ENCODE peak calls at places on chromosomes 11 and 22, in nine cellular contexts. One of them, this sample, is unnamed.

GRCh38 chr22:20080776-20081654 is 974 bp downstream of the DGCR8 start:
- DNase-seq in brain microvascular endothelial cell: peak; percentile 38
- DNase-seq in endodermal cell: peak; percentile 74
- DNase-seq in pancreas: peak; percentile 43
- DNase-seq in ascending aorta: peak; percentile 76
- DNase-seq in lung: no peak
- DNase-seq in left ventricle myocardium inferior: no peak
- DNase-seq in CD8-positive, alpha-beta memory T cell: no peak
- DNase-seq in psoas muscle: no peak
- DNase-seq in this sample: peak; percentile 57

GRCh38 chr11:96260067-96260511 is 82.9 kb downstream of the MAML2 start:
- DNase-seq in brain microvascular endothelial cell: no peak
- DNase-seq in endodermal cell: no peak
- DNase-seq in left ventricle myocardium inferior: no peak
- DNase-seq in pancreas: no peak
- DNase-seq in ascending aorta: no peak
- DNase-seq in psoas muscle: no peak
- DNase-seq in lung: no peak
- DNase-seq in CD8-positive, alpha-beta memory T cell: no peak
- DNase-seq in this sample: no peak

GRCh38 chr11:31397239-31397834 is 27.7 kb downstream of the DNAJC24 start:
- DNase-seq in psoas muscle: no peak
- DNase-seq in pancreas: no peak
- DNase-seq in brain microvascular endothelial cell: no peak
- DNase-seq in endodermal cell: no peak
- DNase-seq in left ventricle myocardium inferior: no peak
- DNase-seq in ascending aorta: no peak
- DNase-seq in lung: no peak
- DNase-seq in CD8-positive, alpha-beta memory T cell: peak; percentile 2
- DNase-seq in this sample: peak; percentile 38

GRCh38 chr22:31160328-31160978 is 471 bp downstream of the RNF185 start:
- DNase-seq in brain microvascular endothelial cell: no peak
- DNase-seq in left ventricle myocardium inferior: no peak
- DNase-seq in endodermal cell: no peak
- DNase-seq in lung: no peak
- DNase-seq in CD8-positive, alpha-beta memory T cell: peak; percentile 6
- DNase-seq in psoas muscle: no peak
- DNase-seq in pancreas: no peak
- DNase-seq in ascending aorta: no peak
- DNase-seq in this sample: peak; percentile 49

GRCh38 chr22:23849009-23850006 is 8.4 kb upstream of the SLC2A11 start:
- DNase-seq in psoas muscle: peak; percentile 87
- DNase-seq in ascending aorta: peak; percentile 86
- DNase-seq in pancreas: peak; percentile 79
- DNase-seq in left ventricle myocardium inferior: peak; percentile 84
- DNase-seq in brain microvascular endothelial cell: peak; percentile 53
- DNase-seq in endodermal cell: peak; percentile 99
- DNase-seq in CD8-positive, alpha-beta memory T cell: peak; percentile 75
- DNase-seq in lung: peak; percentile 86
- DNase-seq in this sample: peak; percentile 85

GRCh38 chr11:88338223-88338661 is 706 bp upstream of the CTSC start:
- DNase-seq in pancreas: peak; percentile 27
- DNase-seq in endodermal cell: peak; percentile 64
- DNase-seq in lung: peak; percentile 71
- DNase-seq in ascending aorta: peak; percentile 74
- DNase-seq in psoas muscle: peak; percentile 26
- DNase-seq in left ventricle myocardium inferior: peak; percentile 39
- DNase-seq in CD8-positive, alpha-beta memory T cell: peak; percentile 65
- DNase-seq in brain microvascular endothelial cell: peak; percentile 47
- DNase-seq in this sample: peak; percentile 91

GRCh38 chr11:129300099-129300498 is 75.5 kb upstream of the BARX2 start:
- DNase-seq in lung: no peak
- DNase-seq in endodermal cell: no peak
- DNase-seq in brain microvascular endothelial cell: no peak
- DNase-seq in ascending aorta: no peak
- DNase-seq in CD8-positive, alpha-beta memory T cell: no peak
- DNase-seq in pancreas: no peak
- DNase-seq in psoas muscle: no peak
- DNase-seq in left ventricle myocardium inferior: no peak
- DNase-seq in this sample: no peak

GRCh38 chr11:122215244-122215992 is 99.4 kb upstream of the BLID start:
- DNase-seq in endodermal cell: peak; percentile 94
- DNase-seq in pancreas: peak; percentile 55
- DNase-seq in left ventricle myocardium inferior: peak; percentile 80
- DNase-seq in psoas muscle: peak; percentile 78
- DNase-seq in ascending aorta: peak; percentile 89
- DNase-seq in brain microvascular endothelial cell: peak; percentile 98
- DNase-seq in CD8-positive, alpha-beta memory T cell: no peak
- DNase-seq in lung: peak; percentile 58
- DNase-seq in this sample: peak; percentile 78

GRCh38 chr22:36237462-36238347 is 1.6 kb downstream of the APOL2 start:
- DNase-seq in left ventricle myocardium inferior: no peak
- DNase-seq in brain microvascular endothelial cell: no peak
- DNase-seq in ascending aorta: no peak
- DNase-seq in lung: no peak
- DNase-seq in endodermal cell: no peak
- DNase-seq in CD8-positive, alpha-beta memory T cell: no peak
- DNase-seq in pancreas: no peak
- DNase-seq in psoas muscle: no peak
- DNase-seq in this sample: peak; percentile 25

GRCh38 chr22:48931452-48931851 is 896.2 kb downstream of the BRD1 start:
- DNase-seq in left ventricle myocardium inferior: no peak
- DNase-seq in lung: no peak
- DNase-seq in CD8-positive, alpha-beta memory T cell: no peak
- DNase-seq in psoas muscle: no peak
- DNase-seq in brain microvascular endothelial cell: no peak
- DNase-seq in endodermal cell: no peak
- DNase-seq in pancreas: no peak
- DNase-seq in ascending aorta: no peak
- DNase-seq in this sample: no peak

GRCh38 chr11:24880962-24881361 is 384.1 kb downstream of the LUZP2 start:
- DNase-seq in ascending aorta: no peak
- DNase-seq in endodermal cell: no peak
- DNase-seq in brain microvascular endothelial cell: no peak
- DNase-seq in CD8-positive, alpha-beta memory T cell: no peak
- DNase-seq in left ventricle myocardium inferior: no peak
- DNase-seq in lung: no peak
- DNase-seq in psoas muscle: no peak
- DNase-seq in pancreas: no peak
- DNase-seq in this sample: no peak

GRCh38 chr11:113384551-113384950 is 3.0 kb upstream of the ANKK1 start:
- DNase-seq in psoas muscle: no peak
- DNase-seq in brain microvascular endothelial cell: peak; percentile 70
- DNase-seq in CD8-positive, alpha-beta memory T cell: no peak
- DNase-seq in lung: no peak
- DNase-seq in ascending aorta: no peak
- DNase-seq in left ventricle myocardium inferior: no peak
- DNase-seq in endodermal cell: no peak
- DNase-seq in pancreas: no peak
- DNase-seq in this sample: peak; percentile 94

GRCh38 chr11:64998690-64999431 is 2.1 kb upstream of the BATF2 start:
- DNase-seq in lung: no peak
- DNase-seq in pancreas: peak; percentile 76
- DNase-seq in psoas muscle: no peak
- DNase-seq in left ventricle myocardium inferior: no peak
- DNase-seq in CD8-positive, alpha-beta memory T cell: no peak
- DNase-seq in ascending aorta: no peak
- DNase-seq in brain microvascular endothelial cell: no peak
- DNase-seq in endodermal cell: no peak
- DNase-seq in this sample: no peak

GRCh38 chr22:33270596-33270995 is 212.4 kb upstream of the SYN3 start:
- DNase-seq in endodermal cell: no peak
- DNase-seq in pancreas: no peak
- DNase-seq in psoas muscle: no peak
- DNase-seq in CD8-positive, alpha-beta memory T cell: no peak
- DNase-seq in ascending aorta: no peak
- DNase-seq in left ventricle myocardium inferior: no peak
- DNase-seq in lung: no peak
- DNase-seq in brain microvascular endothelial cell: no peak
- DNase-seq in this sample: no peak

GRCh38 chr11:29452131-29452530 is 564.7 kb downstream of the KCNA4 start:
- DNase-seq in brain microvascular endothelial cell: peak; percentile 72
- DNase-seq in ascending aorta: no peak
- DNase-seq in left ventricle myocardium inferior: no peak
- DNase-seq in CD8-positive, alpha-beta memory T cell: no peak
- DNase-seq in psoas muscle: no peak
- DNase-seq in endodermal cell: no peak
- DNase-seq in pancreas: no peak
- DNase-seq in lung: no peak
- DNase-seq in this sample: no peak

GRCh38 chr11:76777922-76778321 is 5.2 kb upstream of the TSKU start:
- DNase-seq in psoas muscle: no peak
- DNase-seq in brain microvascular endothelial cell: no peak
- DNase-seq in endodermal cell: no peak
- DNase-seq in left ventricle myocardium inferior: no peak
- DNase-seq in pancreas: no peak
- DNase-seq in ascending aorta: no peak
- DNase-seq in CD8-positive, alpha-beta memory T cell: no peak
- DNase-seq in lung: no peak
- DNase-seq in this sample: no peak

GRCh38 chr11:46338988-46339666 is 8.1 kb upstream of the DGKZ start:
- DNase-seq in pancreas: peak; percentile 11
- DNase-seq in CD8-positive, alpha-beta memory T cell: no peak
- DNase-seq in brain microvascular endothelial cell: no peak
- DNase-seq in left ventricle myocardium inferior: peak; percentile 61
- DNase-seq in endodermal cell: peak; percentile 91
- DNase-seq in psoas muscle: peak; percentile 33
- DNase-seq in ascending aorta: no peak
- DNase-seq in lung: no peak
- DNase-seq in this sample: peak; percentile 73

GRCh38 chr11:110447343-110447742 is 17.6 kb downstream of the FDX1 start:
- DNase-seq in endodermal cell: no peak
- DNase-seq in lung: no peak
- DNase-seq in ascending aorta: no peak
- DNase-seq in brain microvascular endothelial cell: no peak
- DNase-seq in psoas muscle: no peak
- DNase-seq in pancreas: no peak
- DNase-seq in CD8-positive, alpha-beta memory T cell: no peak
- DNase-seq in left ventricle myocardium inferior: no peak
- DNase-seq in this sample: no peak
- H3K27ac ChIP-seq in endodermal cell: no peak overlapping the region
- H3K27ac ChIP-seq in lung: no peak overlapping the region
- H3K27ac ChIP-seq in ascending aorta: no peak overlapping the region
- H3K27ac ChIP-seq in brain microvascular endothelial cell: no peak overlapping the region
- H3K27ac ChIP-seq in psoas muscle: no peak overlapping the region
- H3K27ac ChIP-seq in pancreas: no peak overlapping the region
- H3K27ac ChIP-seq in CD8-positive, alpha-beta memory T cell: no peak overlapping the region
- H3K27ac ChIP-seq in left ventricle myocardium inferior: no peak overlapping the region
- H3K27ac ChIP-seq in this sample: no peak overlapping the region

GRCh38 chr11:78046486-78046854 is 17.2 kb upstream of the THRSP start:
- DNase-seq in lung: no peak
- DNase-seq in ascending aorta: no peak
- DNase-seq in pancreas: no peak
- DNase-seq in endodermal cell: no peak
- DNase-seq in left ventricle myocardium inferior: no peak
- DNase-seq in brain microvascular endothelial cell: no peak
- DNase-seq in CD8-positive, alpha-beta memory T cell: no peak
- DNase-seq in psoas muscle: no peak
- DNase-seq in this sample: no peak
- H3K27ac ChIP-seq in lung: peak overlapping the region; percentile 69
- H3K27ac ChIP-seq in ascending aorta: no peak overlapping the region
- H3K27ac ChIP-seq in pancreas: no peak overlapping the region
- H3K27ac ChIP-seq in endodermal cell: no peak overlapping the region
- H3K27ac ChIP-seq in left ventricle myocardium inferior: no peak overlapping the region
- H3K27ac ChIP-seq in brain microvascular endothelial cell: no peak overlapping the region
- H3K27ac ChIP-seq in CD8-positive, alpha-beta memory T cell: no peak overlapping the region
- H3K27ac ChIP-seq in psoas muscle: no peak overlapping the region
- H3K27ac ChIP-seq in this sample: no peak overlapping the region

DNA sequence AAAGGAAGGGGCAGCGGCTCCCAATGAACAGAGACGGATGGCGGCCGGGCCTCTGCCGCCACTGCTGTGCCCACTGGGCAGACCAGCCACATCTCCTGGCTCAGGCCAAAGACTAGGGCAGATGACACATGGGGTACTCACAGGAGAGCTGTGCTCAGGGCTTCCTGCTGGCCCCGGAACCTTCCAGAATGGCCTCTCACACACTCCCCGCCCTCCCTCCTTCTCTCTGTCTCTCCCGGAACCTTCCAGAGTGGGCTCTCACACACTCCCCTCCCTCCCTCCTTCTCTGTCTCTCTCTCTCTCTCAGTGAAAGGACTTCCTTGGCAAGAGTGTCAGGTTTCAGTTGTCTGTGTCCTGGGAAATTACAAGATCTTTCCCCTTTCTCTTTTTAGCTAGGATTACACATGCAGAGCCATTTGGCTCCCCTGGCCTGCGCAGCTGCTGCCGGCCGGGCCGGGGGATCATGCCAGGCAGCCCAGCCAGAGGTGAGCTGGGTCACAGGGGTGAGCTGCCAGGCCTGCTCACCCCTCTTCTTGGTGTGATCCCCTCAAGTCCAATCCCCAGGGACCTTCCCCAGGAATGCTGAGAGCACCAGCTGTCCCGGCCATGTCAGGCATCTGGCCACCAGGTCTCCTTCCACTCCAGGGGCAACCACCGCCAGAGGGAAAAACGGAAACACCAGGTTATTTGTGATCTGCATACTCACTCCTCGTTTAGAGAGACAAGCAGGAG is 45.3 kb upstream of the ADA2 start:
- DNase-seq in brain microvascular endothelial cell: no peak
- DNase-seq in ascending aorta: no peak
- DNase-seq in pancreas: no peak
- DNase-seq in CD8-positive, alpha-beta memory T cell: no peak
- DNase-seq in psoas muscle: peak; percentile 52
- DNase-seq in endodermal cell: peak; percentile 88
- DNase-seq in lung: no peak
- DNase-seq in left ventricle myocardium inferior: peak; percentile 30
- DNase-seq in this sample: peak; percentile 77
- H3K27ac ChIP-seq in brain microvascular endothelial cell: no peak overlapping the region
- H3K27ac ChIP-seq in ascending aorta: no peak overlapping the region
- H3K27ac ChIP-seq in pancreas: no peak overlapping the region
- H3K27ac ChIP-seq in CD8-positive, alpha-beta memory T cell: no peak overlapping the region
- H3K27ac ChIP-seq in psoas muscle: peak overlapping the region; percentile 97
- H3K27ac ChIP-seq in endodermal cell: peak overlapping the region; percentile 91
- H3K27ac ChIP-seq in lung: peak overlapping the region; percentile 28
- H3K27ac ChIP-seq in left ventricle myocardium inferior: peak overlapping the region; percentile 84
- H3K27ac ChIP-seq in this sample: peak overlapping the region; percentile 85

GRCh38 chr11:21472256-21472655 is 720.6 kb upstream of the ANO5 start:
- DNase-seq in pancreas: no peak
- DNase-seq in lung: no peak
- DNase-seq in brain microvascular endothelial cell: no peak
- DNase-seq in psoas muscle: no peak
- DNase-seq in ascending aorta: no peak
- DNase-seq in endodermal cell: no peak
- DNase-seq in CD8-positive, alpha-beta memory T cell: no peak
- DNase-seq in left ventricle myocardium inferior: no peak
- DNase-seq in this sample: no peak

GRCh38 chr11:21475276-21475675 is 717.6 kb upstream of the ANO5 start:
- DNase-seq in ascending aorta: no peak
- DNase-seq in left ventricle myocardium inferior: no peak
- DNase-seq in endodermal cell: no peak
- DNase-seq in pancreas: no peak
- DNase-seq in brain microvascular endothelial cell: no peak
- DNase-seq in lung: no peak
- DNase-seq in psoas muscle: no peak
- DNase-seq in CD8-positive, alpha-beta memory T cell: no peak
- DNase-seq in this sample: no peak

GRCh38 chr11:21474529-21474928 is 718.4 kb upstream of the ANO5 start:
- DNase-seq in CD8-positive, alpha-beta memory T cell: no peak
- DNase-seq in ascending aorta: no peak
- DNase-seq in left ventricle myocardium inferior: no peak
- DNase-seq in brain microvascular endothelial cell: no peak
- DNase-seq in lung: no peak
- DNase-seq in endodermal cell: no peak
- DNase-seq in psoas muscle: no peak
- DNase-seq in pancreas: no peak
- DNase-seq in this sample: no peak

GRCh38 chr11:21476588-21476987 is 716.3 kb upstream of the ANO5 start:
- DNase-seq in ascending aorta: no peak
- DNase-seq in endodermal cell: no peak
- DNase-seq in lung: no peak
- DNase-seq in psoas muscle: no peak
- DNase-seq in pancreas: no peak
- DNase-seq in CD8-positive, alpha-beta memory T cell: no peak
- DNase-seq in left ventricle myocardium inferior: no peak
- DNase-seq in brain microvascular endothelial cell: no peak
- DNase-seq in this sample: no peak
- H3K27ac ChIP-seq in ascending aorta: no peak overlapping the region
- H3K27ac ChIP-seq in endodermal cell: no peak overlapping the region
- H3K27ac ChIP-seq in lung: no peak overlapping the region
- H3K27ac ChIP-seq in psoas muscle: no peak overlapping the region
- H3K27ac ChIP-seq in pancreas: no peak overlapping the region
- H3K27ac ChIP-seq in CD8-positive, alpha-beta memory T cell: no peak overlapping the region
- H3K27ac ChIP-seq in left ventricle myocardium inferior: no peak overlapping the region
- H3K27ac ChIP-seq in brain microvascular endothelial cell: no peak overlapping the region
- H3K27ac ChIP-seq in this sample: no peak overlapping the region